ENCODE peak calls at places on chromosomes 11 and 22, in ten cellular contexts. S is heart left ventricle, F is K562, Q is GM23248, P is mesendoderm, W is astrocyte, K is stomach, L is pancreas, X is right lobe of liver, T is WERI-Rb-1. U is an unnamed sample.

GRCh38 chr11:32137263-32137662 is 46.4 kb downstream of the RCN1 start:
- DNase-seq in T (no peak), S (no peak), W (peak; percentile 98), K (no peak), L (no peak), P (peak; percentile 57), Q (peak; percentile 96), X (no peak), F (no peak), U (no peak)

GRCh38 chr22:29043906-29044575 is 17.6 kb downstream of the C22orf31 start:
- DNase-seq in X (no peak), F (no peak), P (no peak), L (no peak), W (peak; percentile 78), T (no peak), Q (peak; percentile 80), S (no peak), K (no peak), U (peak; percentile 22)

GRCh38 chr22:48715511-48715910 is 1112.2 kb downstream of the BRD1 start:
- DNase-seq in L (no peak), F (no peak), P (no peak), S (no peak), W (no peak), Q (no peak), X (peak; percentile 22), K (no peak), T (no peak), U (no peak)

GRCh38 chr11:124394408-124394807 is 4.4 kb downstream of the OR8B3 start:
- DNase-seq in S (no peak), W (peak; percentile 4), P (peak; percentile 25), T (no peak), F (peak; percentile 22), Q (peak; percentile 53), K (no peak), X (no peak), L (no peak), U (peak; percentile 26)

GRCh38 chr11:120178441-120179070 is 32.3 kb upstream of the OAF start:
- DNase-seq in K (no peak), Q (peak; percentile 84), X (no peak), S (no peak), T (no peak), F (no peak), L (peak; percentile 5), P (no peak), W (peak; percentile 47), U (no peak)

GRCh38 chr22:39024923-39025322 is 4.0 kb downstream of the APOBEC3D start:
- DNase-seq in F (no peak), P (no peak), W (no peak), S (no peak), K (no peak), Q (no peak), T (no peak), L (no peak), X (no peak), U (no peak)

GRCh38 chr11:121231576-121232278 is 60.8 kb upstream of the SC5D start:
- DNase-seq in W (no peak), Q (no peak), X (peak; percentile 88), L (no peak), P (no peak), T (no peak), S (peak; percentile 28), F (no peak), K (peak; percentile 59), U (no peak)

GRCh38 chr11:114165326-114166230 is 106.1 kb downstream of the ZBTB16 start:
- DNase-seq in P (no peak), S (no peak), K (no peak), T (no peak), L (no peak), F (no peak), Q (no peak), X (no peak), W (no peak), U (no peak)

GRCh38 chr11:9973921-9974320 is 310.0 kb downstream of the SWAP70 start:
- DNase-seq in K (no peak), P (no peak), F (no peak), S (no peak), L (no peak), X (no peak), T (no peak), Q (peak; percentile 38), W (no peak), U (no peak)

GRCh38 chr22:46061431-46062231 is 84.7 kb upstream of the WNT7B start:
- DNase-seq in W (no peak), X (peak; percentile 85), L (peak; percentile 20), F (no peak), P (peak; percentile 15), Q (no peak), K (peak; percentile 44), S (no peak), T (no peak), U (no peak)

GRCh38 chr22:46062232-46062615 is 85.3 kb upstream of the WNT7B start:
- DNase-seq in S (no peak), Q (no peak), F (no peak), T (no peak), K (no peak), X (no peak), W (no peak), P (no peak), L (no peak), U (no peak)

GRCh38 chr22:46064236-46064965 is 85.9 kb upstream of the PPARA start:
- DNase-seq in X (peak; percentile 35), P (no peak), S (no peak), Q (peak; percentile 69), K (peak; percentile 33), F (no peak), W (peak; percentile 53), T (no peak), L (peak; percentile 45), U (no peak)

GRCh38 chr22:46063861-46064235 is 86.5 kb upstream of the PPARA start:
- DNase-seq in W (peak; percentile 30), L (peak; percentile 31), T (no peak), F (no peak), K (peak; percentile 44), P (no peak), Q (peak; percentile 65), X (no peak), S (no peak), U (no peak)

GRCh38 chr22:46062971-46063631 is 86.1 kb upstream of the WNT7B start:
- DNase-seq in L (peak; percentile 24), W (peak; percentile 3), Q (peak; percentile 55), S (no peak), P (no peak), F (no peak), K (peak; percentile 19), X (no peak), T (no peak), U (no peak)
- H3K4me3 ChIP-seq in L (no peak overlapping the region), W (no peak overlapping the region), Q (peak overlapping the region; percentile 76), S (no peak overlapping the region), P (no peak overlapping the region), F (no peak overlapping the region), K (no peak overlapping the region), X (no peak overlapping the region), T (no peak overlapping the region), U (no peak overlapping the region)

DNA sequence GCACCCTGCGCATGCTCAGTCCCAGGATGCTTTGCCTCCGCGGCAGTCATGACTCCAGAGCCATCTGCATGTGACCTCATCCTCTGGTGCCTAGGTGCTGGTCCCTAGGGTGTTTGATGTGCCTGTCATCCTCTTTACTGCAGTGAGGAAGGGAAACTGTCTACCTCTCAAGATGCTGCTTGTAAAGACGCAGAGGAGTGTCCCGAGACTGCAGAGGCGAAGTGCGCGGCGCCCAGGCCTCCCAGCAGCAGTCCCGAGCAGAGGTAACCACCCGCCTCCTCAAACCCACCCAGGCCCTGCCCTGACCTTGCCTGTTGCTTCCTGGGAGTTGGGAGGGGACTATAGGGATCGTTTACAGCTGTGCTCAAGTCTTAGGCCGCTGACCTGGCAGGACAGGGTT is 74.6 kb upstream of the GAL start:
- DNase-seq in Q (no peak), K (no peak), W (no peak), X (no peak), F (no peak), T (no peak), S (no peak), P (no peak), L (no peak), U (no peak)
- H3K36me3 ChIP-seq in Q (peaks cover 63% of the 10 kb centered on the region), K (peaks cover 72% of the 10 kb centered on the region), W (peaks cover 39% of the 10 kb centered on the region), X (no peaks in the 10 kb centered on the region), F (peaks cover 97% of the 10 kb centered on the region), T (peaks cover 85% of the 10 kb centered on the region), S (peaks cover 51% of the 10 kb centered on the region), P (peaks cover 17% of the 10 kb centered on the region), L (peaks cover 16% of the 10 kb centered on the region), U (peaks cover 62% of the 10 kb centered on the region)

GRCh38 chr11:66313321-66314185 is 3.3 kb downstream of the CD248 start:
- DNase-seq in W (no peak), T (peak; percentile 53), Q (peak; percentile 69), X (peak; percentile 64), K (no peak), F (no peak), S (no peak), L (no peak), P (no peak), U (no peak)
- H3K4me3 ChIP-seq in W (peak overlapping the region; percentile 48), T (peak overlapping the region; percentile 49), Q (peak overlapping the region; percentile 87), X (peak overlapping the region; percentile 36), K (peak overlapping the region; percentile 56), F (peak overlapping the region; percentile 49), S (peak overlapping the region; percentile 21), L (peak overlapping the region; percentile 55), P (peak overlapping the region; percentile 44), U (peak overlapping the region; percentile 36)

GRCh38 chr22:20110359-20110985 is 5.4 kb upstream of the RANBP1 start:
- DNase-seq in S (no peak), T (no peak), W (no peak), Q (no peak), K (no peak), P (no peak), L (no peak), X (no peak), F (no peak), U (no peak)
- H3K36me3 ChIP-seq in S (peaks cover 51% of the 10 kb centered on the region), T (peaks cover 100% of the 10 kb centered on the region), W (peaks cover 46% of the 10 kb centered on the region), Q (peaks cover 12% of the 10 kb centered on the region), K (peaks cover 89% of the 10 kb centered on the region), P (peaks cover 36% of the 10 kb centered on the region), L (peaks cover 40% of the 10 kb centered on the region), X (peaks cover 6% of the 10 kb centered on the region), F (peaks cover 100% of the 10 kb centered on the region), U (peaks cover 85% of the 10 kb centered on the region)

U was measured in MG63.